ENCODE peak calls at places on chromosome 21, in seven cellular contexts. One of them, this sample, is unnamed.

GRCh38 chr21:43204638-43205037 is 35.8 kb downstream of the CRYAA start:
- DNase-seq in neural crest cell: no peak
- DNase-seq in activated CD4-positive, alpha-beta T cell treated with anti-CD3 and anti-CD28 coated beads, Interleukin-2, amount 50 U/mL, for 4 hours: no peak
- DNase-seq in endothelial cell: no peak
- DNase-seq in fibroblast of mammary gland: no peak
- DNase-seq in naive thymus-derived CD4-positive, alpha-beta T cell: no peak
- DNase-seq in aorta: no peak
- DNase-seq in this sample: peak

GRCh38 chr21:45792682-45793383 is 149.3 kb downstream of the PCBP3 start:
- DNase-seq in neural crest cell: no peak
- DNase-seq in activated CD4-positive, alpha-beta T cell treated with anti-CD3 and anti-CD28 coated beads, Interleukin-2, amount 50 U/mL, for 4 hours: no peak
- DNase-seq in endothelial cell: no peak
- DNase-seq in fibroblast of mammary gland: no peak
- DNase-seq in naive thymus-derived CD4-positive, alpha-beta T cell: no peak
- DNase-seq in aorta: no peak
- DNase-seq in this sample: no peak

GRCh38 chr21:37079211-37079824 is 6.3 kb downstream of the TTC3 start:
- DNase-seq in neural crest cell: no peak
- DNase-seq in activated CD4-positive, alpha-beta T cell treated with anti-CD3 and anti-CD28 coated beads, Interleukin-2, amount 50 U/mL, for 4 hours: no peak
- DNase-seq in endothelial cell: no peak
- DNase-seq in fibroblast of mammary gland: no peak
- DNase-seq in naive thymus-derived CD4-positive, alpha-beta T cell: no peak
- DNase-seq in aorta: no peak
- DNase-seq in this sample: no peak

GRCh38 chr21:42562816-42563215 is 49.2 kb downstream of the SLC37A1 start:
- DNase-seq in neural crest cell: no peak
- DNase-seq in activated CD4-positive, alpha-beta T cell treated with anti-CD3 and anti-CD28 coated beads, Interleukin-2, amount 50 U/mL, for 4 hours: no peak
- DNase-seq in endothelial cell: no peak
- DNase-seq in fibroblast of mammary gland: no peak
- DNase-seq in naive thymus-derived CD4-positive, alpha-beta T cell: no peak
- DNase-seq in aorta: peak
- DNase-seq in this sample: peak

GRCh38 chr21:25567472-25567871 is 39.8 kb downstream of the MRPL39 start:
- DNase-seq in neural crest cell: no peak
- DNase-seq in activated CD4-positive, alpha-beta T cell treated with anti-CD3 and anti-CD28 coated beads, Interleukin-2, amount 50 U/mL, for 4 hours: no peak
- DNase-seq in endothelial cell: no peak
- DNase-seq in fibroblast of mammary gland: no peak
- DNase-seq in naive thymus-derived CD4-positive, alpha-beta T cell: no peak
- DNase-seq in aorta: no peak
- DNase-seq in this sample: no peak

GRCh38 chr21:19322360-19322759 is 918.8 kb upstream of the TMPRSS15 start:
- DNase-seq in neural crest cell: no peak
- DNase-seq in activated CD4-positive, alpha-beta T cell treated with anti-CD3 and anti-CD28 coated beads, Interleukin-2, amount 50 U/mL, for 4 hours: no peak
- DNase-seq in endothelial cell: no peak
- DNase-seq in fibroblast of mammary gland: peak
- DNase-seq in naive thymus-derived CD4-positive, alpha-beta T cell: no peak
- DNase-seq in aorta: no peak
- DNase-seq in this sample: no peak

GRCh38 chr21:45358711-45359310 is 46.2 kb upstream of the COL18A1 start:
- DNase-seq in neural crest cell: no peak
- DNase-seq in activated CD4-positive, alpha-beta T cell treated with anti-CD3 and anti-CD28 coated beads, Interleukin-2, amount 50 U/mL, for 4 hours: no peak
- DNase-seq in endothelial cell: no peak
- DNase-seq in fibroblast of mammary gland: no peak
- DNase-seq in naive thymus-derived CD4-positive, alpha-beta T cell: no peak
- DNase-seq in aorta: no peak
- DNase-seq in this sample: no peak

GRCh38 chr21:16071082-16071481 is 341.3 kb downstream of the USP25 start:
- DNase-seq in neural crest cell: no peak
- DNase-seq in activated CD4-positive, alpha-beta T cell treated with anti-CD3 and anti-CD28 coated beads, Interleukin-2, amount 50 U/mL, for 4 hours: no peak
- DNase-seq in endothelial cell: no peak
- DNase-seq in fibroblast of mammary gland: peak
- DNase-seq in naive thymus-derived CD4-positive, alpha-beta T cell: no peak
- DNase-seq in aorta: no peak
- DNase-seq in this sample: peak

GRCh38 chr21:16196521-16197208 is 466.9 kb downstream of the USP25 start:
- DNase-seq in neural crest cell: no peak
- DNase-seq in activated CD4-positive, alpha-beta T cell treated with anti-CD3 and anti-CD28 coated beads, Interleukin-2, amount 50 U/mL, for 4 hours: no peak
- DNase-seq in endothelial cell: no peak
- DNase-seq in fibroblast of mammary gland: peak
- DNase-seq in naive thymus-derived CD4-positive, alpha-beta T cell: no peak
- DNase-seq in aorta: no peak
- DNase-seq in this sample: no peak

GRCh38 chr21:32207096-32207716 is 71.6 kb downstream of the MIS18A start:
- DNase-seq in neural crest cell: no peak
- DNase-seq in activated CD4-positive, alpha-beta T cell treated with anti-CD3 and anti-CD28 coated beads, Interleukin-2, amount 50 U/mL, for 4 hours: no peak
- DNase-seq in endothelial cell: no peak
- DNase-seq in fibroblast of mammary gland: no peak
- DNase-seq in naive thymus-derived CD4-positive, alpha-beta T cell: no peak
- DNase-seq in aorta: no peak
- DNase-seq in this sample: no peak

GRCh38 chr21:45951676-45952075 is 29.9 kb upstream of the COL6A1 start:
- DNase-seq in neural crest cell: no peak
- DNase-seq in activated CD4-positive, alpha-beta T cell treated with anti-CD3 and anti-CD28 coated beads, Interleukin-2, amount 50 U/mL, for 4 hours: no peak
- DNase-seq in endothelial cell: no peak
- DNase-seq in fibroblast of mammary gland: no peak
- DNase-seq in naive thymus-derived CD4-positive, alpha-beta T cell: no peak
- DNase-seq in aorta: no peak
- DNase-seq in this sample: no peak

GRCh38 chr21:36709868-36710728 is 11.2 kb downstream of the SIM2 start:
- DNase-seq in neural crest cell: no peak
- DNase-seq in activated CD4-positive, alpha-beta T cell treated with anti-CD3 and anti-CD28 coated beads, Interleukin-2, amount 50 U/mL, for 4 hours: no peak
- DNase-seq in endothelial cell: no peak
- DNase-seq in fibroblast of mammary gland: no peak
- DNase-seq in naive thymus-derived CD4-positive, alpha-beta T cell: no peak
- DNase-seq in aorta: peak
- DNase-seq in this sample: peak

GRCh38 chr21:33237446-33237845 is 7.7 kb downstream of the IFNAR2 start:
- DNase-seq in neural crest cell: no peak
- DNase-seq in activated CD4-positive, alpha-beta T cell treated with anti-CD3 and anti-CD28 coated beads, Interleukin-2, amount 50 U/mL, for 4 hours: no peak
- DNase-seq in endothelial cell: no peak
- DNase-seq in fibroblast of mammary gland: no peak
- DNase-seq in naive thymus-derived CD4-positive, alpha-beta T cell: no peak
- DNase-seq in aorta: no peak
- DNase-seq in this sample: no peak